ENCODE peak calls at places on chromosomes 16 and 17, in five cellular contexts. C, W, E, U and Z are unnamed samples.

GRCh38 chr17:77088455-77089117 is 52.2 kb upstream of the SEC14L1 start:
- DNase-seq in E (peak; percentile 99), U (peak; percentile 75), C (peak; percentile 80), W (peak; percentile 85), Z (peak; percentile 82)

GRCh38 chr17:20191066-20191465 is 181.9 kb downstream of the SPECC1 start:
- DNase-seq in C (no peak), W (no peak), U (no peak), E (peak; percentile 89), Z (no peak)

GRCh38 chr17:78466786-78467715 is 88.6 kb downstream of the PGS1 start:
- DNase-seq in C (no peak), E (no peak), U (no peak), W (no peak), Z (no peak)

GRCh38 chr16:50323335-50324011 is 45.3 kb downstream of the BRD7 start:
- DNase-seq in E (peak; percentile 74), C (no peak), W (no peak), U (no peak), Z (peak; percentile 43)

GRCh38 chr17:63477471-63478440 is 895 bp downstream of the ACE start:
- DNase-seq in W (no peak), E (no peak), U (no peak), C (no peak), Z (peak; percentile 70)

GRCh38 chr17:2406903-2407790 is 6.3 kb upstream of the MNT start:
- DNase-seq in W (peak; percentile 95), E (peak; percentile 98), C (no peak), U (no peak), Z (no peak)

GRCh38 chr17:29131814-29132682 is 48.1 kb downstream of the MYO18A start:
- DNase-seq in E (peak; percentile 85), C (no peak), W (peak; percentile 72), U (no peak), Z (no peak)

GRCh38 chr16:3170440-3171180 is 17.4 kb upstream of the OR1F1 start:
- DNase-seq in E (no peak), U (no peak), W (no peak), C (no peak), Z (no peak)

GRCh38 chr17:17728550-17729251 is 47.4 kb downstream of the RAI1 start:
- DNase-seq in E (peak; percentile 73), U (no peak), W (peak; percentile 91), C (no peak), Z (no peak)

GRCh38 chr17:6756425-6757012 is 673 bp downstream of the XAF1 start:
- DNase-seq in E (no peak), W (no peak), U (no peak), C (no peak), Z (no peak)

GRCh38 chr17:1203111-1203966 is 23.6 kb upstream of the ABR start:
- DNase-seq in C (peak; percentile 15), W (peak; percentile 55), E (peak; percentile 84), U (peak; percentile 57), Z (no peak)

GRCh38 chr16:88316941-88317618 is 65.7 kb upstream of the ZNF469 start:
- DNase-seq in W (no peak), U (no peak), C (no peak), E (no peak), Z (no peak)

GRCh38 chr17:33968350-33969044 is 286.6 kb upstream of the CCL2 start:
- DNase-seq in U (no peak), W (no peak), E (no peak), C (no peak), Z (no peak)